ENCODE peak calls at places on chromosomes 5 and 9, in ten cellular contexts. D, T, Q, M, E, H, V, S, X and J are unnamed samples.

GRCh38 chr9:130825051-130825651 is 9.9 kb upstream of the ABL1 start:
- DNase-seq in D (no peak), T (peak), Q (no peak), M (no peak), E (peak), H (no peak), V (no peak), S (no peak), X (peak), J (no peak)

GRCh38 chr5:95895771-95896170 is 65.9 kb downstream of the ELL2 start:
- DNase-seq in D (peak), T (peak), Q (no peak), M (no peak), E (no peak), H (no peak), V (peak), S (no peak), X (no peak), J (no peak)

GRCh38 chr9:112002131-112002846 is 105.7 kb downstream of the UGCG start:
- DNase-seq in D (no peak), T (peak), Q (no peak), M (no peak), E (no peak), H (no peak), V (no peak), S (no peak), X (no peak), J (no peak)

GRCh38 chr5:2759091-2759490 is 7.6 kb upstream of the IRX2 start:
- DNase-seq in D (no peak), T (no peak), Q (no peak), M (no peak), E (no peak), H (no peak), V (no peak), S (no peak), X (no peak), J (no peak)

GRCh38 chr9:135718616-135719015 is 16.6 kb downstream of the KCNT1 start:
- DNase-seq in D (no peak), T (peak), Q (peak), M (no peak), E (no peak), H (peak), V (no peak), S (peak), X (no peak), J (peak)

GRCh38 chr9:135516132-135516860 is 4.9 kb upstream of the LCN1 start:
- DNase-seq in D (no peak), T (peak), Q (no peak), M (no peak), E (no peak), H (no peak), V (no peak), S (no peak), X (no peak), J (no peak)

GRCh38 chr5:90166816-90167215 is 242.7 kb downstream of the CETN3 start:
- DNase-seq in D (no peak), T (no peak), Q (no peak), M (no peak), E (no peak), H (no peak), V (no peak), S (no peak), X (no peak), J (no peak)

GRCh38 chr5:135159626-135160025 is 125.6 kb upstream of the PITX1 start:
- DNase-seq in D (no peak), T (no peak), Q (no peak), M (no peak), E (no peak), H (no peak), V (no peak), S (no peak), X (no peak), J (no peak)

GRCh38 chr9:132235894-132236661 is 74.2 kb downstream of the NTNG2 start:
- DNase-seq in D (peak), T (peak), Q (peak), M (no peak), E (peak), H (peak), V (peak), S (peak), X (peak), J (peak)

GRCh38 chr5:145943674-145944121 is 7.3 kb downstream of the SH3RF2 start:
- DNase-seq in D (no peak), T (no peak), Q (peak), M (no peak), E (peak), H (no peak), V (no peak), S (peak), X (no peak), J (peak)

GRCh38 chr5:1383886-1384401 is 39.0 kb upstream of the CLPTM1L start:
- DNase-seq in D (no peak), T (no peak), Q (no peak), M (no peak), E (no peak), H (no peak), V (no peak), S (no peak), X (no peak), J (no peak)

GRCh38 chr9:87270241-87271234 is 227.1 kb upstream of the DAPK1 start:
- DNase-seq in D (no peak), T (peak), Q (no peak), M (no peak), E (no peak), H (no peak), V (no peak), S (no peak), X (peak), J (no peak)

GRCh38 chr9:124008307-124008854 is 3.2 kb upstream of the LHX2 start:
- DNase-seq in D (peak), T (no peak), Q (no peak), M (no peak), E (no peak), H (no peak), V (no peak), S (peak), X (peak), J (peak)

GRCh38 chr9:114124138-114124537 is 25.0 kb upstream of the KIF12 start:
- DNase-seq in D (no peak), T (no peak), Q (no peak), M (no peak), E (no peak), H (no peak), V (no peak), S (no peak), X (peak), J (no peak)

GRCh38 chr9:1972672-1973071 is 42.5 kb upstream of the SMARCA2 start:
- DNase-seq in D (no peak), T (no peak), Q (no peak), M (no peak), E (no peak), H (no peak), V (no peak), S (no peak), X (no peak), J (no peak)

GRCh38 chr9:70510157-70510770 is 95.8 kb upstream of the KLF9 start:
- DNase-seq in D (peak), T (peak), Q (peak), M (no peak), E (peak), H (peak), V (peak), S (peak), X (peak), J (peak)

GRCh38 chr5:135243194-135244191 is 155.5 kb downstream of the MACROH2A1 start:
- DNase-seq in D (no peak), T (no peak), Q (no peak), M (no peak), E (no peak), H (peak), V (no peak), S (no peak), X (peak), J (no peak)

GRCh38 chr5:9356306-9356942 is 189.5 kb downstream of the SEMA5A start:
- DNase-seq in D (no peak), T (no peak), Q (no peak), M (no peak), E (no peak), H (no peak), V (no peak), S (no peak), X (no peak), J (no peak)

GRCh38 chr9:1051286-1052118 is 1.3 kb downstream of the DMRT2 start:
- DNase-seq in D (peak), T (no peak), Q (peak), M (no peak), E (no peak), H (no peak), V (no peak), S (no peak), X (no peak), J (no peak)

GRCh38 chr5:178430187-178431062 is 159.8 kb downstream of the COL23A1 start:
- DNase-seq in D (no peak), T (no peak), Q (no peak), M (no peak), E (no peak), H (peak), V (no peak), S (no peak), X (peak), J (no peak)

GRCh38 chr5:134124289-134125194 is 10.1 kb downstream of the TCF7 start:
- DNase-seq in D (no peak), T (no peak), Q (no peak), M (no peak), E (no peak), H (no peak), V (no peak), S (peak), X (no peak), J (peak)

GRCh38 chr5:134541736-134542376 is 16.4 kb downstream of the JADE2 start:
- DNase-seq in D (peak), T (peak), Q (no peak), M (no peak), E (peak), H (no peak), V (no peak), S (no peak), X (no peak), J (peak)

GRCh38 chr5:140360681-140361479 is 886 bp downstream of the SLC4A9 start:
- DNase-seq in D (no peak), T (no peak), Q (no peak), M (no peak), E (no peak), H (no peak), V (no peak), S (no peak), X (no peak), J (no peak)

GRCh38 chr5:110040178-110040577 is 350.5 kb downstream of the MAN2A1 start:
- DNase-seq in D (no peak), T (no peak), Q (no peak), M (no peak), E (no peak), H (peak), V (no peak), S (no peak), X (no peak), J (no peak)
- TF ChIP-seq MAX in D (no peak), T (no peak), Q (no peak), M (no peak), E (no peak), H (no peak), V (peak), S (no peak), X (no peak), J (no peak)

GRCh38 chr9:17462869-17463464 is 115.9 kb upstream of the SH3GL2 start:
- DNase-seq in D (peak), T (peak), Q (peak), M (no peak), E (peak), H (peak), V (no peak), S (no peak), X (peak), J (peak)
- TF ChIP-seq MAX in D (no peak), T (no peak), Q (no peak), M (no peak), E (no peak), H (no peak), V (no peak), S (no peak), X (no peak), J (peak)

DNA sequence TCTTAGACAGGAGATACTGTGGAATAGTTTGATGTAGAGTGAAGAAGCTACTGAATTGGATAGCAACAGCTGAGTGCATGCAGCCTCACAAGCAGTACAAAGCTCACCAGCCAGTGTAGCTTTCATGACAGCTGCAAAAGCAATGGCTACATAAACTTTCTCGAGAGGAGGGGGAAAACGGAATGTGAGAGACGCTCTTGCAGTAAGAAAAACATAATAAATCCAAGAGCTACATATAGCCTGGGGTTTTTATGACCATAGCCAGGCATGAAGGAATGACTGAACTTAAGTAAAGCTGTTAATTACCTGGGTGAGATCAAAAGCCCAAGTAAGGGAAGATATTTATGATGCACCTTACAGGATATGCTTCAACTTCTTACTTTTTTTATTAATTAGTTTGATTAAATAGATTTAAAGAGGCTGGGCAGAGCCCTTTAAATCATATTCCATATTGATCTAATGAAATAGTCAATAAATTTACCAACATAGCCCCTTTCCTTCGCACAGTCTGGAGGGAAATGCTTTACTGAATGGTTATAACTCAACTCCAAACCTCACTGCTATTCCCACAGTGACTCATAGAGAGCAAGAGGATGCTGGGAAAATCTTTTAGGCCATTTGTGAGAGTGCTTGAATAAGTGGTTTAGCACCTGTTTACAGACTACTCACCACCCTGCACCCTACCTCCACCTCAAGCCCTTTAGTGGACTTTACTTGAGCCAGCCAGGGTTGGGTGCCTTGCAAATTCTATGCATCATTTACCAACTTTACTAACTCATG is 407.2 kb upstream of the CLINT1 start:
- DNase-seq in D (no peak), T (no peak), Q (no peak), M (no peak), E (no peak), H (no peak), V (no peak), S (no peak), X (no peak), J (no peak)
- TF ChIP-seq MAX in D (no peak), T (no peak), Q (no peak), M (no peak), E (no peak), H (no peak), V (no peak), S (no peak), X (no peak), J (no peak)

DNA sequence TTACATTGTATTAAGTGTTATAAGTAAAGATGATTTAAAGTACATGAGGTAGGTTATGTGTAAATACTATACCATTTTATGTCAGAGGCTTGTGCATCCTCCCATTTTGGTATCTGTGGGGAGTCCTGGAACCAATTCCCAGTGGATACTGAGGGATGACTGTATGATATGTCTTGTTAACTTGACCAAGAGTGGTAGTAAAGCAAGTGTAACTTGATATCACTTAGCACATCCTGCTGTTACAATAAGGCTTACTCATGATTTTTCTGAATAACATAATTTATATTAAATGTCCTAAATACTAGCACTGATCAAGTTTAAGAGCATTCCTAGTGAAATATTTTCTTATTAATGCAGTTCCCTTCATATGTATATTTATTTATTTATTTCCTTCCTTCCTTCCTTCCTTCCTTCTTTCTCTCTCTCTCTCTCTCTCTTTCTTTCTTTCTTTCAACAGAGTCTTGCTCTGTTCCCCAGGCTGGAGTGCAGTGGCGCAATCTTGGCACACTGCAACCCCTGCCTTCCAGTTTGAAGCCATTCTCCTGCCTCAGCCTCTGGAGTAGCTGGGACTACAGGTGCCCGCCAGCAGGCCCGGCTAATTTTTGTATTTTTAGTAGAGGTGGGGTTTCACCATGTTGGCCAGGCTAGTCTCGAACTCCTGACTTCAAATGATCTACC is 7.5 kb downstream of the NDFIP1 start:
- DNase-seq in D (no peak), T (no peak), Q (no peak), M (no peak), E (no peak), H (no peak), V (no peak), S (no peak), X (no peak), J (peak)
- TF ChIP-seq MAX in D (no peak), T (no peak), Q (no peak), M (no peak), E (no peak), H (no peak), V (no peak), S (no peak), X (no peak), J (no peak)